ENCODE peak calls at places on chromosomes 6 and 20, in nine cellular contexts. H, J, D, U, I, R, O, M and Q are unnamed samples.

GRCh38 chr6:87705070-87705691 is 3.1 kb upstream of the AKIRIN2 start:
- DNase-seq in M (no peak), J (peak; percentile 78), O (no peak), I (no peak), R (peak; percentile 37), D (no peak), H (no peak), U (no peak), Q (no peak)

GRCh38 chr6:155265843-155266535 is 2.2 kb downstream of the CLDN20 start:
- DNase-seq in D (no peak), U (no peak), O (no peak), M (no peak), R (no peak), H (no peak), J (no peak), I (no peak), Q (no peak)

GRCh38 chr20:45771182-45771759 is 20.4 kb downstream of the WFDC3 start:
- DNase-seq in H (peak; percentile 83), D (peak; percentile 81), M (peak; percentile 78), O (peak; percentile 91), U (peak; percentile 85), I (peak; percentile 64), R (peak; percentile 58), J (peak; percentile 60), Q (peak; percentile 88)

GRCh38 chr6:170420264-170420663 is 113.7 kb downstream of the FAM120B start:
- DNase-seq in U (no peak), R (no peak), D (no peak), M (no peak), O (no peak), I (no peak), H (no peak), J (no peak), Q (no peak)

GRCh38 chr20:50704971-50705370 is 13.6 kb upstream of the RIPOR3 start:
- DNase-seq in H (no peak), R (no peak), O (no peak), D (no peak), M (no peak), U (no peak), J (peak; percentile 64), I (no peak), Q (no peak)

GRCh38 chr20:10449270-10449669 is 14.2 kb downstream of the SLX4IP start:
- DNase-seq in J (no peak), I (no peak), R (no peak), H (no peak), D (no peak), M (no peak), U (no peak), O (no peak), Q (no peak)

GRCh38 chr6:35706468-35706867 is 17.8 kb upstream of the FKBP5 start:
- DNase-seq in M (no peak), O (no peak), R (no peak), H (no peak), D (no peak), J (no peak), U (no peak), I (no peak), Q (no peak)

GRCh38 chr6:9522101-9522500 is 892.8 kb downstream of the TFAP2A start:
- DNase-seq in I (no peak), U (no peak), D (no peak), M (no peak), R (no peak), J (no peak), O (no peak), H (no peak), Q (no peak)

GRCh38 chr6:147949981-147950622 is 392.5 kb upstream of the SASH1 start:
- DNase-seq in M (no peak), H (no peak), I (no peak), J (peak; percentile 37), D (no peak), R (peak; percentile 51), U (no peak), O (no peak), Q (no peak)

GRCh38 chr6:63572733-63573139 is 456 bp downstream of the LOC128125822 start:
- DNase-seq in H (peak; percentile 35), U (no peak), R (no peak), D (no peak), O (no peak), M (no peak), J (no peak), I (no peak), Q (no peak)

GRCh38 chr6:90770778-90771177 is 183.9 kb upstream of the MAP3K7 start:
- DNase-seq in M (no peak), H (no peak), J (no peak), U (no peak), R (no peak), O (no peak), D (no peak), I (no peak), Q (no peak)

GRCh38 chr20:56608376-56608775 is 20.7 kb upstream of the TFAP2C start:
- DNase-seq in R (no peak), O (no peak), M (no peak), U (no peak), I (no peak), H (no peak), D (no peak), J (no peak), Q (no peak)

GRCh38 chr20:56605597-56605996 is 23.5 kb upstream of the TFAP2C start:
- DNase-seq in R (no peak), J (no peak), U (no peak), M (no peak), D (no peak), I (no peak), O (no peak), H (no peak), Q (no peak)

GRCh38 chr20:56609321-56609720 is 19.8 kb upstream of the TFAP2C start:
- DNase-seq in M (no peak), D (no peak), H (no peak), O (no peak), I (no peak), J (no peak), R (no peak), U (no peak), Q (no peak)

GRCh38 chr20:56606174-56606945 is 22.7 kb upstream of the TFAP2C start:
- DNase-seq in J (no peak), U (no peak), M (no peak), H (no peak), O (no peak), D (no peak), R (no peak), I (no peak), Q (no peak)

DNA sequence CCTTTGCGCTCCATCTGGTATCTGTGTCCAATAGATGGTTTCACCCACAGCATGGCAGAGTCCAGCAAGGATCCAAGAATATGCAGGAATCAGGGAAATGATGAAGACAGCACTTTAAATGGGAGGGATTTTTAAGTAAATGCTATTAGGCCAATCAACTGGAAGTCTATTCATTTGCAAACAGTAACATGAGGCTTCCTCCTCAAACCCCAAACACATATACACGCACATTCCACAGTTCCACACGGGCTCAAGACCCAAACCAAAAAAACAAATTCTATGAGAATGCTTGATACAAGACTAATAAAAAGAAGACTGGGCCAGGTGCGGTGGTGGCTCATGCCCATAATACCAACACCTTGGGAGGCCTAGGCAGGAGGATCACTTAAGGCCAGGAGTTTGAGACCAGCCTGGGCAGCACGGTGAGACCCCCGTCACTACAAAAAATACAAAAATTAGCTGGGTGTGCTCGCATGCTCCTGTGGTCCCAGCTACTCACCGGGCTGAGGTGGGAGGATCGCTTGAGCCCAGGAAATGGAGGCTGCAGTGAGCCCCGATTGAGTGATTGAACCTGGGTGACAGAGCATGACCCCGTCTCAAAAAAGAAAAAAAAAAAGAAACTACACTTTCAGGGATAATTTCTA is 21.9 kb upstream of the TFAP2C start:
- DNase-seq in U (no peak), O (no peak), H (no peak), D (no peak), M (no peak), I (no peak), R (no peak), J (no peak), Q (no peak)
- H3K27ac ChIP-seq in U (no peak overlapping the region), O (no peak overlapping the region), H (no peak overlapping the region), D (no peak overlapping the region), M (no peak overlapping the region), I (no peak overlapping the region), R (no peak overlapping the region), J (no peak overlapping the region), Q (no peak overlapping the region)

GRCh38 chr6:106693343-106693742 is 64.0 kb downstream of the QRSL1 start:
- DNase-seq in H (no peak), J (no peak), U (no peak), M (no peak), R (no peak), I (no peak), O (no peak), D (no peak), Q (no peak)

GRCh38 chr6:106692823-106693216 is 63.4 kb downstream of the QRSL1 start:
- DNase-seq in I (no peak), O (no peak), M (no peak), H (no peak), R (no peak), J (no peak), U (no peak), D (no peak), Q (no peak)

GRCh38 chr6:106688177-106688951 is 59.0 kb downstream of the QRSL1 start:
- DNase-seq in J (no peak), O (no peak), D (no peak), U (no peak), M (no peak), I (no peak), H (no peak), R (no peak), Q (peak; percentile 45)

GRCh38 chr6:106694343-106694742 is 65.0 kb downstream of the QRSL1 start:
- DNase-seq in U (no peak), O (no peak), M (no peak), H (no peak), D (no peak), J (no peak), I (no peak), R (no peak), Q (no peak)

GRCh38 chr6:106692112-106692822 is 62.9 kb downstream of the QRSL1 start:
- DNase-seq in J (peak; percentile 77), D (no peak), M (no peak), H (no peak), I (peak; percentile 61), O (no peak), R (peak; percentile 2), U (no peak), Q (peak; percentile 90)
- H3K4me3 ChIP-seq in J (no peak overlapping the region), D (no peak overlapping the region), M (no peak overlapping the region), H (no peak overlapping the region), I (no peak overlapping the region), O (no peak overlapping the region), R (no peak overlapping the region), U (no peak overlapping the region), Q (no peak overlapping the region)

DNA sequence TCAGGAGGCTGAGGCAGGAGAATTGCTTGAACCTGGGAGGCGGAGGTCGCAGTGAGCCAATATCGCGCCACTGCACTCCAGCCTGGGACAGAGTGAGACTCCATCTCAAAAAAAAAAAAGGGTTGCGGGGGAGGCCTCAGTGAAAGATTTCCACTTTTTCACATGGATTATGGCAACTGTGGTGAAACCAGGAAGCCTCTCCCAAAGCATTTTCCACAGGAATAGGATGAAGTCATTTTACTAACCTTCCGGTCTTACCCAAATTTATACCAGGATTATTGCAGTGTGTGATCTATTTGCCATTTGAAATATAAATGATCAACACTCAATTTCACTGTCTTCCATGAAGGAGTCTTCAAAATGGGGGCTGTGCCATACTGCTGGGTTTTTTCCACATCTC is 93.6 kb upstream of the FAM8A1 start:
- DNase-seq in J (no peak), R (no peak), I (no peak), M (no peak), H (no peak), D (no peak), O (no peak), U (no peak), Q (no peak)
- H3K27ac ChIP-seq in J (no peak overlapping the region), R (no peak overlapping the region), I (no peak overlapping the region), M (no peak overlapping the region), H (no peak overlapping the region), D (no peak overlapping the region), O (no peak overlapping the region), U (no peak overlapping the region), Q (no peak overlapping the region)

GRCh38 chr6:166278579-166279392 is 29.4 kb downstream of the PRR18 start:
- DNase-seq in J (no peak), D (no peak), M (no peak), H (no peak), O (no peak), U (no peak), R (no peak), I (no peak), Q (no peak)
- H3K4me3 ChIP-seq in J (no peak overlapping the region), D (no peak overlapping the region), M (no peak overlapping the region), H (no peak overlapping the region), O (no peak overlapping the region), U (no peak overlapping the region), R (no peak overlapping the region), I (no peak overlapping the region), Q (no peak overlapping the region)